ENCODE peak calls at places on chromosomes 7 and 10, in six cellular contexts. W is H9, R is IMR-90, H is neural progenitor cell, J is OCI-LY7, B is GM23338. L is an unnamed sample.

GRCh38 chr7:151261534-151261933 is 13.0 kb upstream of the SMARCD3 start:
- DNase-seq in W (no peak), R (no peak), H (no peak), J (no peak), B (no peak), L (peak; percentile 76)

GRCh38 chr7:83936056-83936703 is 258.4 kb downstream of the SEMA3A start:
- DNase-seq in W (peak; percentile 52), R (peak; percentile 81), H (peak; percentile 78), J (peak; percentile 45), B (peak; percentile 87), L (peak; percentile 72)

GRCh38 chr10:16832351-16833080 is 15.3 kb upstream of the RSU1 start:
- DNase-seq in W (no peak), R (peak; percentile 90), H (no peak), J (no peak), B (no peak), L (peak; percentile 92)

GRCh38 chr7:147485660-147486210 is 1104.8 kb upstream of the C7orf33 start:
- DNase-seq in W (no peak), R (no peak), H (no peak), J (no peak), B (no peak), L (no peak)

GRCh38 chr7:70634610-70635068 is 497.3 kb upstream of the GALNT17 start:
- DNase-seq in W (no peak), R (peak; percentile 98), H (no peak), J (no peak), B (no peak), L (peak; percentile 96)

GRCh38 chr10:122435212-122435827 is 19.1 kb upstream of the ARMS2 start:
- DNase-seq in W (no peak), R (peak; percentile 55), H (peak; percentile 72), J (peak; percentile 76), B (peak; percentile 68), L (no peak)

GRCh38 chr7:44333971-44334733 is 8.8 kb upstream of the CAMK2B start:
- DNase-seq in W (no peak), R (no peak), H (no peak), J (no peak), B (no peak), L (no peak)

GRCh38 chr10:16231734-16232133 is 205.1 kb upstream of the PTER start:
- DNase-seq in W (no peak), R (no peak), H (no peak), J (no peak), B (no peak), L (no peak)

GRCh38 chr10:79311581-79312407 is 35.5 kb upstream of the PPIF start:
- DNase-seq in W (no peak), R (no peak), H (no peak), J (no peak), B (no peak), L (peak; percentile 75)

GRCh38 chr10:60801538-60801937 is 23.3 kb downstream of the CDK1 start:
- DNase-seq in W (no peak), R (peak; percentile 54), H (no peak), J (no peak), B (no peak), L (no peak)

GRCh38 chr7:156217803-156218202 is 405.5 kb upstream of the SHH start:
- DNase-seq in W (no peak), R (no peak), H (no peak), J (no peak), B (no peak), L (no peak)

GRCh38 chr7:30888783-30889182 is 22.9 kb upstream of the AQP1 start:
- DNase-seq in W (no peak), R (peak; percentile 86), H (no peak), J (no peak), B (no peak), L (peak; percentile 99)

GRCh38 chr7:50266893-50267386 is 37.6 kb upstream of the IKZF1 start:
- DNase-seq in W (no peak), R (no peak), H (no peak), J (peak; percentile 76), B (no peak), L (no peak)

GRCh38 chr10:45354261-45354660 is 19.8 kb upstream of the ALOX5 start:
- DNase-seq in W (no peak), R (no peak), H (no peak), J (no peak), B (no peak), L (no peak)

GRCh38 chr7:127807340-127807739 is 155.3 kb downstream of the SND1 start:
- DNase-seq in W (no peak), R (no peak), H (no peak), J (no peak), B (peak; percentile 66), L (no peak)

GRCh38 chr7:95511716-95512260 is 26.0 kb downstream of the ASB4 start:
- DNase-seq in W (peak; percentile 75), R (peak; percentile 63), H (peak; percentile 79), J (peak; percentile 63), B (peak; percentile 92), L (no peak)

GRCh38 chr7:50818324-50818723 is 35.6 kb upstream of the GRB10 start:
- DNase-seq in W (no peak), R (no peak), H (no peak), J (no peak), B (no peak), L (no peak)

GRCh38 chr7:82623812-82624211 is 180.2 kb upstream of the CACNA2D1 start:
- DNase-seq in W (no peak), R (peak; percentile 64), H (no peak), J (no peak), B (no peak), L (no peak)

DNA sequence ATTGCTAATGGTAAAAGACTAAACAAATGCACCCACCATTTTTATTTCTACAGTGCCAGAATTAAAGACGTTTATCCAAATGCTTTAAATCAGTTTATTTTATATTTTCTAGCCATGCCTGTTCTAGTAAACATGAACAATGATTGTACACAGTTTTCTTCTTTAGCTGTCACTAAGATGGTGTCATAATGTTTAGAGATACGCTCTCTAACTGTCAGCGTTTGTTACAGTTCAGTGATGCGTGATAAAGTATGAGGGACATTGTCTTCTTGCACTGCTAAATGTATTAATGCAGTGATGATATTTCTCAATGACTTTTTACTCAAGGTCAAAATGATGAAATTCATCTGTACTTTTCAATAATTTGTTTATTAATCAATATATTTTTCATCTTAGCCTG is 513.6 kb downstream of the ATRNL1 start:
- DNase-seq in W (no peak), R (no peak), H (no peak), J (no peak), B (no peak), L (no peak)
- H2AFZ ChIP-seq in W (no peak overlapping the region), R (no peak overlapping the region), H (no peak overlapping the region), J (no peak overlapping the region), B (no peak overlapping the region), L (no peak overlapping the region)

GRCh38 chr7:20306499-20306946 is 24.2 kb upstream of the ITGB8 start:
- DNase-seq in W (peak; percentile 28), R (no peak), H (peak; percentile 5), J (no peak), B (peak; percentile 65), L (no peak)
- H2AFZ ChIP-seq in W (no peak overlapping the region), R (no peak overlapping the region), H (no peak overlapping the region), J (no peak overlapping the region), B (no peak overlapping the region), L (no peak overlapping the region)

GRCh38 chr10:1736180-1736971 is 949 bp downstream of the ADARB2 start:
- DNase-seq in W (no peak), R (no peak), H (peak; percentile 19), J (no peak), B (no peak), L (no peak)
- H2AFZ ChIP-seq in W (no peak overlapping the region), R (no peak overlapping the region), H (peak overlapping the region; percentile 98), J (no peak overlapping the region), B (peak overlapping the region; percentile 77), L (no peak overlapping the region)

GRCh38 chr7:74479066-74479781 is 25.5 kb downstream of the GTF2IRD1 start:
- DNase-seq in W (no peak), R (peak; percentile 27), H (no peak), J (no peak), B (no peak), L (peak; percentile 88)
- H2AFZ ChIP-seq in W (no peak overlapping the region), R (no peak overlapping the region), H (no peak overlapping the region), J (no peak overlapping the region), B (no peak overlapping the region), L (no peak overlapping the region)

GRCh38 chr7:135990258-135990657 is 13.1 kb upstream of the MTPN start:
- DNase-seq in W (no peak), R (no peak), H (no peak), J (no peak), B (no peak), L (no peak)

GRCh38 chr7:135991322-135991721 is 14.2 kb upstream of the MTPN start:
- DNase-seq in W (no peak), R (no peak), H (no peak), J (no peak), B (no peak), L (no peak)

GRCh38 chr7:135994466-135995205 is 17.5 kb upstream of the MTPN start:
- DNase-seq in W (no peak), R (peak; percentile 59), H (no peak), J (no peak), B (no peak), L (no peak)

GRCh38 chr7:135993950-135994349 is 16.8 kb upstream of the MTPN start:
- DNase-seq in W (no peak), R (no peak), H (no peak), J (no peak), B (no peak), L (no peak)

GRCh38 chr7:135991906-135992305 is 14.7 kb upstream of the MTPN start:
- DNase-seq in W (no peak), R (no peak), H (no peak), J (no peak), B (no peak), L (no peak)
- H2AFZ ChIP-seq in W (no peak overlapping the region), R (no peak overlapping the region), H (no peak overlapping the region), J (no peak overlapping the region), B (no peak overlapping the region), L (no peak overlapping the region)

DNA sequence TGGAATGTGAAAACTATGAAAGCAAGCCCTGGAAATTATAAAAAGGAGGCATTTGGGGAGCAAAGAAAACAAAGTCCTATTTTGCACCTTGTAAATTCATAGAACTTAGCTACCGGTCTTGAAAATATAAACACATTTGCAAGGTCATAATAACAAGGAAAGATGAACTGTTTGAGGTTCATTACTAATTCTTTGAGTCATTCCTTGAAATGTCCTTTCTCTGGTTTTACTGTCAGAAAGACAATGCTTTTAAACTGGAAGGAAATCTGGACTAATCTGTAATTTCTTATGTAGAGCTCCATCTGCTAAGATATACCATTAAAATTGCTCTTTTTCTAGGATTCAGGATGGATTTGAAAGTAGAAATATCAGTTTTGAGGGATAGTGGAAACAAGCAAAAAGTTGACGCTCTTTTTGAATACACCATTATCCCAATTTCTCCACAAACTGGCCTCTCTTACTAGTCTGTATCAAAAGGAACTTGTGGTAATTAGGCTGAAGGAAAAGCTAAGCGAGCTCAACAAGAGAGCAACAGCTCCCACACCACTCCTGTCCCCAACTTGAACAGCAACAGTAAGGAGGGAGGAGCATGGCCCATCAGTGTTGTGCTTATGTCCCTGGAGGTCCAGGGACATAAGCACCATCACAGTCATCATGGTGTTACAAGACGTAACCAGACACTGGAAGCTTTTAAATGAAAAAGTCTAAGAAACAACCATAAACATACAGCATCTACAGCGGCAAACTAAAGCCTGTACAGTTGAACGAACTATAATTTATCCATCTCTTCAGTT is 1.2 kb downstream of the ERLIN1 start:
- DNase-seq in W (no peak), R (peak; percentile 23), H (peak; percentile 45), J (peak; percentile 50), B (peak; percentile 19), L (peak; percentile 58)
- H2AFZ ChIP-seq in W (no peak overlapping the region), R (peak overlapping the region; percentile 57), H (peak overlapping the region; percentile 83), J (peak overlapping the region; percentile 85), B (peak overlapping the region; percentile 92), L (peak overlapping the region; percentile 95)

GRCh38 chr7:877312-878232 is 1.2 kb downstream of the GET4 start:
- DNase-seq in W (no peak), R (no peak), H (peak; percentile 21), J (peak; percentile 27), B (peak; percentile 55), L (peak; percentile 85)
- H2AFZ ChIP-seq in W (no peak overlapping the region), R (peak overlapping the region; percentile 89), H (no peak overlapping the region), J (no peak overlapping the region), B (no peak overlapping the region), L (no peak overlapping the region)